ENCODE peak calls at places on chromosomes 2 and 18, in ten cellular contexts. One of them, this sample, is unnamed.

GRCh38 chr18:9708057-9708881 is at the start of gene RAB31:
- DNase-seq in GM20000: peak; percentile 83
- DNase-seq in suprapubic skin: peak; percentile 84
- DNase-seq in NCI-H1436: no peak
- DNase-seq in AG09319: no peak
- DNase-seq in kidney: peak; percentile 95
- DNase-seq in activated naive CD8-positive, alpha-beta T cell treated with anti-CD3 and anti-CD28 coated beads, Interleukin-2, amount 10 ng/mL, durations not matched to agents 7 days and 5 days: peak; percentile 45
- DNase-seq in Right ventricle myocardium superior: peak; percentile 89
- DNase-seq in ELR: peak; percentile 88
- DNase-seq in hypothalamus: no peak
- DNase-seq in this sample: no peak

GRCh38 chr18:12376034-12376717 is 851 bp downstream of the AFG3L2 start:
- DNase-seq in activated naive CD8-positive, alpha-beta T cell treated with anti-CD3 and anti-CD28 coated beads, Interleukin-2, amount 10 ng/mL, durations not matched to agents 7 days and 5 days: peak; percentile 38
- DNase-seq in AG09319: no peak
- DNase-seq in ELR: peak; percentile 49
- DNase-seq in NCI-H1436: no peak
- DNase-seq in GM20000: no peak
- DNase-seq in Right ventricle myocardium superior: peak; percentile 71
- DNase-seq in kidney: peak; percentile 76
- DNase-seq in suprapubic skin: peak; percentile 81
- DNase-seq in hypothalamus: no peak
- DNase-seq in this sample: no peak

GRCh38 chr2:7430869-7431641 is 513.8 kb downstream of the RNF144A start:
- DNase-seq in AG09319: no peak
- DNase-seq in kidney: peak; percentile 81
- DNase-seq in GM20000: peak; percentile 60
- DNase-seq in Right ventricle myocardium superior: peak; percentile 79
- DNase-seq in ELR: no peak
- DNase-seq in suprapubic skin: peak; percentile 69
- DNase-seq in hypothalamus: peak; percentile 6
- DNase-seq in activated naive CD8-positive, alpha-beta T cell treated with anti-CD3 and anti-CD28 coated beads, Interleukin-2, amount 10 ng/mL, durations not matched to agents 7 days and 5 days: peak; percentile 77
- DNase-seq in NCI-H1436: no peak
- DNase-seq in this sample: peak; percentile 75

GRCh38 chr2:47771211-47771610 is 11.7 kb upstream of the MSH6 start:
- DNase-seq in ELR: peak; percentile 99
- DNase-seq in AG09319: no peak
- DNase-seq in Right ventricle myocardium superior: no peak
- DNase-seq in activated naive CD8-positive, alpha-beta T cell treated with anti-CD3 and anti-CD28 coated beads, Interleukin-2, amount 10 ng/mL, durations not matched to agents 7 days and 5 days: no peak
- DNase-seq in kidney: no peak
- DNase-seq in suprapubic skin: no peak
- DNase-seq in hypothalamus: no peak
- DNase-seq in NCI-H1436: peak; percentile 31
- DNase-seq in GM20000: no peak
- DNase-seq in this sample: no peak

GRCh38 chr2:99420751-99421299 is 69.0 kb downstream of the REV1 start:
- DNase-seq in AG09319: no peak
- DNase-seq in Right ventricle myocardium superior: no peak
- DNase-seq in ELR: peak; percentile 56
- DNase-seq in NCI-H1436: no peak
- DNase-seq in hypothalamus: no peak
- DNase-seq in kidney: no peak
- DNase-seq in GM20000: no peak
- DNase-seq in activated naive CD8-positive, alpha-beta T cell treated with anti-CD3 and anti-CD28 coated beads, Interleukin-2, amount 10 ng/mL, durations not matched to agents 7 days and 5 days: no peak
- DNase-seq in suprapubic skin: no peak
- DNase-seq in this sample: no peak

GRCh38 chr2:16773080-16773713 is 107.6 kb upstream of the CYRIA start:
- DNase-seq in suprapubic skin: no peak
- DNase-seq in activated naive CD8-positive, alpha-beta T cell treated with anti-CD3 and anti-CD28 coated beads, Interleukin-2, amount 10 ng/mL, durations not matched to agents 7 days and 5 days: no peak
- DNase-seq in kidney: no peak
- DNase-seq in hypothalamus: no peak
- DNase-seq in AG09319: no peak
- DNase-seq in NCI-H1436: peak; percentile 75
- DNase-seq in Right ventricle myocardium superior: no peak
- DNase-seq in ELR: peak; percentile 39
- DNase-seq in GM20000: peak; percentile 54
- DNase-seq in this sample: peak; percentile 10

GRCh38 chr2:54986266-54986665 is 64.0 kb downstream of the RTN4 start:
- DNase-seq in NCI-H1436: no peak
- DNase-seq in activated naive CD8-positive, alpha-beta T cell treated with anti-CD3 and anti-CD28 coated beads, Interleukin-2, amount 10 ng/mL, durations not matched to agents 7 days and 5 days: no peak
- DNase-seq in ELR: no peak
- DNase-seq in hypothalamus: no peak
- DNase-seq in GM20000: no peak
- DNase-seq in kidney: no peak
- DNase-seq in AG09319: no peak
- DNase-seq in suprapubic skin: no peak
- DNase-seq in Right ventricle myocardium superior: no peak
- DNase-seq in this sample: no peak

GRCh38 chr2:7053650-7054262 is 136.5 kb downstream of the RNF144A start:
- DNase-seq in NCI-H1436: peak; percentile 57
- DNase-seq in GM20000: no peak
- DNase-seq in suprapubic skin: no peak
- DNase-seq in AG09319: no peak
- DNase-seq in Right ventricle myocardium superior: no peak
- DNase-seq in hypothalamus: peak; percentile 8
- DNase-seq in ELR: no peak
- DNase-seq in kidney: no peak
- DNase-seq in activated naive CD8-positive, alpha-beta T cell treated with anti-CD3 and anti-CD28 coated beads, Interleukin-2, amount 10 ng/mL, durations not matched to agents 7 days and 5 days: no peak
- DNase-seq in this sample: no peak

GRCh38 chr2:86686460-86686859 is 33.6 kb upstream of the RMND5A start:
- DNase-seq in NCI-H1436: no peak
- DNase-seq in suprapubic skin: no peak
- DNase-seq in ELR: no peak
- DNase-seq in AG09319: no peak
- DNase-seq in activated naive CD8-positive, alpha-beta T cell treated with anti-CD3 and anti-CD28 coated beads, Interleukin-2, amount 10 ng/mL, durations not matched to agents 7 days and 5 days: no peak
- DNase-seq in Right ventricle myocardium superior: no peak
- DNase-seq in kidney: no peak
- DNase-seq in hypothalamus: no peak
- DNase-seq in GM20000: no peak
- DNase-seq in this sample: no peak